ENCODE peak calls at places on chromosome 13, in six cellular contexts. H is SK-N-MC, B is upper lobe of left lung, T is breast epithelium, G is Panc1, Z is HepG2. C is an unnamed sample.

GRCh38 chr13:27012482-27013197 is 159.0 kb downstream of the USP12 start:
- DNase-seq in H (no peak), B (peak), T (no peak), G (no peak), Z (no peak), C (no peak)

GRCh38 chr13:98738213-98738612 is 14.3 kb downstream of the SLC15A1 start:
- DNase-seq in H (no peak), B (no peak), T (no peak), G (no peak), Z (no peak), C (no peak)

GRCh38 chr13:61414136-61414535 is 1.5 kb downstream of the PCDH20 start:
- DNase-seq in H (no peak), B (no peak), T (no peak), G (no peak), Z (no peak), C (no peak)

GRCh38 chr13:50200988-50201387 is 185.7 kb downstream of the KCNRG start:
- DNase-seq in H (no peak), B (no peak), T (no peak), G (no peak), Z (no peak), C (no peak)

GRCh38 chr13:80955487-80955886 is 614.6 kb upstream of the SPRY2 start:
- DNase-seq in H (no peak), B (no peak), T (no peak), G (no peak), Z (no peak), C (no peak)

GRCh38 chr13:100129605-100130004 is 40.7 kb downstream of the PCCA start:
- DNase-seq in H (no peak), B (peak), T (no peak), G (no peak), Z (no peak), C (no peak)

GRCh38 chr13:100530645-100531044 is 57.9 kb downstream of the GGACT start:
- DNase-seq in H (no peak), B (no peak), T (peak), G (no peak), Z (peak), C (no peak)

GRCh38 chr13:51838235-51838846 is 6.6 kb downstream of the TMEM272 start:
- DNase-seq in H (no peak), B (no peak), T (no peak), G (no peak), Z (no peak), C (no peak)

GRCh38 chr13:91304740-91305139 is 42.7 kb upstream of the MIR17HG start:
- DNase-seq in H (no peak), B (no peak), T (no peak), G (no peak), Z (no peak), C (no peak)

GRCh38 chr13:76982051-76982450 is 9.8 kb upstream of the CLN5 start:
- DNase-seq in H (no peak), B (no peak), T (no peak), G (no peak), Z (peak), C (no peak)

GRCh38 chr13:76854894-76855293 is 31.3 kb downstream of the KCTD12 start:
- DNase-seq in H (no peak), B (no peak), T (no peak), G (no peak), Z (no peak), C (no peak)

GRCh38 chr13:108508263-108508662 is 121.1 kb upstream of the MYO16 start:
- DNase-seq in H (peak), B (no peak), T (no peak), G (no peak), Z (peak), C (no peak)

GRCh38 chr13:72983085-72983768 is 75.6 kb upstream of the KLF5 start:
- DNase-seq in H (no peak), B (peak), T (no peak), G (no peak), Z (peak), C (no peak)

GRCh38 chr13:42474954-42475353 is 99.0 kb upstream of the TNFSF11 start:
- DNase-seq in H (no peak), B (no peak), T (no peak), G (no peak), Z (no peak), C (no peak)

GRCh38 chr13:39269411-39269810 is 231.2 kb downstream of the NHLRC3 start:
- DNase-seq in H (no peak), B (no peak), T (no peak), G (no peak), Z (no peak), C (no peak)

GRCh38 chr13:77470986-77471385 is 64.5 kb upstream of the SCEL start:
- DNase-seq in H (no peak), B (no peak), T (no peak), G (no peak), Z (no peak), C (no peak)

GRCh38 chr13:31945202-31945978 is 86.2 kb upstream of the FRY start:
- DNase-seq in H (no peak), B (peak), T (peak), G (no peak), Z (no peak), C (no peak)

GRCh38 chr13:77691871-77692270 is 5.6 kb upstream of the SLAIN1 start:
- DNase-seq in H (no peak), B (no peak), T (no peak), G (no peak), Z (no peak), C (no peak)

GRCh38 chr13:23159587-23160240 is 21.1 kb upstream of the SGCG start:
- DNase-seq in H (no peak), B (no peak), T (no peak), G (no peak), Z (no peak), C (no peak)

GRCh38 chr13:30971575-30971974 is 39.1 kb downstream of the TEX26 start:
- DNase-seq in H (no peak), B (no peak), T (no peak), G (no peak), Z (no peak), C (no peak)

GRCh38 chr13:109204252-109204651 is 574.8 kb downstream of the MYO16 start:
- DNase-seq in H (no peak), B (no peak), T (no peak), G (no peak), Z (no peak), C (no peak)

GRCh38 chr13:75258159-75258782 is 223.7 kb downstream of the TBC1D4 start:
- DNase-seq in H (peak), B (no peak), T (no peak), G (peak), Z (peak), C (no peak)

GRCh38 chr13:77437267-77437666 is 98.2 kb upstream of the SCEL start:
- DNase-seq in H (no peak), B (no peak), T (no peak), G (no peak), Z (peak), C (no peak)

GRCh38 chr13:113657851-113658741 is at the start of gene ATP4B:
- DNase-seq in H (no peak), B (peak), T (no peak), G (no peak), Z (no peak), C (peak)

GRCh38 chr13:112670118-112670517 is 19.7 kb upstream of the ATP11A start:
- DNase-seq in H (no peak), B (no peak), T (no peak), G (no peak), Z (peak), C (no peak)

GRCh38 chr13:113951246-113951999 is 22.5 kb downstream of the C13orf46 start:
- DNase-seq in H (no peak), B (peak), T (peak), G (no peak), Z (peak), C (peak)

GRCh38 chr13:45196622-45197021 is 4.2 kb downstream of the KCTD4 start:
- DNase-seq in H (no peak), B (no peak), T (no peak), G (no peak), Z (no peak), C (no peak)

GRCh38 chr13:94674609-94675348 is 37.6 kb downstream of the SOX21 start:
- DNase-seq in H (peak), B (peak), T (no peak), G (peak), Z (peak), C (no peak)

GRCh38 chr13:98766120-98766519 is 13.6 kb upstream of the SLC15A1 start:
- DNase-seq in H (no peak), B (no peak), T (no peak), G (no peak), Z (no peak), C (no peak)

GRCh38 chr13:100235311-100235901 is 146.5 kb downstream of the PCCA start:
- DNase-seq in H (peak), B (no peak), T (no peak), G (peak), Z (peak), C (no peak)

GRCh38 chr13:34458756-34459462 is 483.2 kb upstream of the NBEA start:
- DNase-seq in H (no peak), B (no peak), T (no peak), G (no peak), Z (no peak), C (no peak)

GRCh38 chr13:25934127-25934526 is 117.7 kb downstream of the SHISA2 start:
- DNase-seq in H (no peak), B (no peak), T (no peak), G (no peak), Z (no peak), C (no peak)
- TF ChIP-seq POLR2AphosphoS5 in H (no peak), B (no peak), T (no peak), G (no peak), Z (no peak), C (no peak)

DNA sequence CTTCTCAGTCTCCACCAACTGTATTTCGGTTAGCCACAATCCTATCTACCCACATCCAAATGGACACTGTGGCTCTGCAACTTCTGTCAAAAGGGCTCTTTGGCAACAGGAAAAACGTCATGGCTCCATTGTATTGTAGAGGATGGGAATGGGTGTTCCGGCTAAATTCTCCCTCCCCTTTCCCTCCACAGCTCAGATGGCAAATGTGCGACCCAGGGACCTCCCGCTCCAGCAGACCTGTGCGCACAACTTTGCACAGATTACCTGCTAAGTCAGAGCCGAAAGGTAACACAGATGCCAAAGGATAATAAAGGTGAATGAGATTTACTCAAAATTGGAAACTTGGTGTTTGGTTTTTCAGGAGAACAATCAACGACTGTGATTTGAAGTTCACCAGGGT is 948 bp upstream of the KL start:
- DNase-seq in H (no peak), B (peak), T (no peak), G (no peak), Z (no peak), C (no peak)
- TF ChIP-seq POLR2AphosphoS5 in H (no peak), B (peak), T (no peak), G (no peak), Z (no peak), C (no peak)

GRCh38 chr13:48906200-48906599 is 69.5 kb upstream of the FNDC3A start:
- DNase-seq in H (no peak), B (no peak), T (no peak), G (no peak), Z (no peak), C (no peak)

GRCh38 chr13:48904668-48905290 is 70.9 kb upstream of the FNDC3A start:
- DNase-seq in H (no peak), B (no peak), T (no peak), G (no peak), Z (no peak), C (no peak)

GRCh38 chr13:48909088-48909389 is 66.7 kb upstream of the FNDC3A start:
- DNase-seq in H (no peak), B (no peak), T (peak), G (no peak), Z (no peak), C (no peak)

DNA sequence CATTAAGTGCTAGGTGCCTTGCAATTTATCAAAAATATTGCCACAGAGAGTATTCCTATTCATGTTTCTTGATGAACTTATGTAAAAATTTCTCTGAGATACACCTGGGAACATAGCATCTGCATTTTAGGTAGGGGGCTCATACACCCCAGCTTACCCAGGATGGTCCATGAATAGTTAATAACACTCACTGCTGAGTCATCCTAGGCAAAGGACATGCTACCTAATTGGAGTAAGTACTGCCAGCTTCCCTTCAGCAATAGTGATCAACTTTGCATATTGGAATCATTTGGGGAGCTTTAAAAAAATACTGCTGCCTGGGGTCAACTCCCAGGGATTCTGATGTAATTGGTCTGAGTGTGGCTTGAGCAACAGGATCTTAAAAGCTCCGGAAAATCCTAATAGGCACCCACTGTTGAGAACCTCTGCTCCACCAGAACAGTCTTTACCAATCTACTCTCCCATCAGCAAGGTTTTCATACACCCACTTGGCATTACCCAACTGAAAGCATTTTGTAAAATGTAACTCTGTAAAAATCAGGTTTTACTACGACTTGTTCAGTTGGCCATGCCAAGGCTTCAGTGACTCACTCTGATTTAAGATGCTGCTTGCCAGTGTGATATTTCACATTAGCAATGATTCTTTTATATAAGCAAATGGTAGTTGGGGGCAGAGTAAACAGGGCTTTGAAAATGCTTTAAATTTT is 67.2 kb upstream of the FNDC3A start:
- DNase-seq in H (no peak), B (no peak), T (no peak), G (no peak), Z (no peak), C (no peak)
- TF ChIP-seq POLR2AphosphoS5 in H (no peak), B (no peak), T (no peak), G (no peak), Z (no peak), C (no peak)

GRCh38 chr13:110524484-110525254 is 36.9 kb downstream of the RAB20 start:
- DNase-seq in H (no peak), B (peak), T (peak), G (no peak), Z (no peak), C (no peak)
- TF ChIP-seq POLR2AphosphoS5 in H (no peak), B (no peak), T (no peak), G (no peak), Z (no peak), C (peak)

GRCh38 chr13:24699541-24699940 is 19.3 kb downstream of the ATP12A start:
- DNase-seq in H (no peak), B (no peak), T (no peak), G (no peak), Z (no peak), C (peak)
- TF ChIP-seq POLR2AphosphoS5 in H (no peak), B (no peak), T (no peak), G (no peak), Z (no peak), C (no peak)

C was measured in spleen.